ENCODE peak calls at places on chromosomes 1 and 21, in four cellular contexts. H, P, C and J are unnamed samples.

GRCh38 chr1:169676001-169676400 is 35.4 kb downstream of the SELL start:
- DNase-seq in H (no peak), P (no peak), C (no peak), J (no peak)

GRCh38 chr1:46802901-46803574 is 4.2 kb downstream of the CYP4B1 start:
- DNase-seq in H (no peak), P (no peak), C (no peak), J (no peak)

GRCh38 chr1:16073490-16074104 is at the start of gene FAM131C:
- DNase-seq in H (no peak), P (peak), C (peak), J (no peak)

GRCh38 chr1:7008975-7009740 is 223.9 kb downstream of the CAMTA1 start:
- DNase-seq in H (no peak), P (no peak), C (no peak), J (no peak)

GRCh38 chr21:42384999-42385398 is 10.9 kb downstream of the TMPRSS3 start:
- DNase-seq in H (no peak), P (no peak), C (no peak), J (no peak)

GRCh38 chr1:12148160-12148957 is 18.4 kb upstream of the TNFRSF1B start:
- DNase-seq in H (no peak), P (no peak), C (no peak), J (peak)

GRCh38 chr1:231634302-231635013 is 7.9 kb downstream of the DISC1 start:
- DNase-seq in H (no peak), P (no peak), C (no peak), J (no peak)

GRCh38 chr1:228459091-228459993 is 27.8 kb upstream of the RNF187 start:
- DNase-seq in H (no peak), P (peak), C (peak), J (peak)

GRCh38 chr1:186798960-186799688 is 29.6 kb upstream of the PLA2G4A start:
- DNase-seq in H (no peak), P (no peak), C (no peak), J (no peak)

GRCh38 chr1:200038645-200038986 is 11.1 kb downstream of the NR5A2 start:
- DNase-seq in H (no peak), P (no peak), C (peak), J (no peak)

GRCh38 chr1:111274653-111275052 is 16.0 kb upstream of the CHIA start:
- DNase-seq in H (no peak), P (no peak), C (no peak), J (no peak)

GRCh38 chr1:161164901-161165620 is 1.2 kb upstream of the PPOX start:
- DNase-seq in H (no peak), P (no peak), C (no peak), J (no peak)

GRCh38 chr1:151905070-151905442 is 4.3 kb downstream of the THEM4 start:
- DNase-seq in H (no peak), P (peak), C (no peak), J (no peak)

GRCh38 chr1:55827350-55827749 is 612.2 kb upstream of the USP24 start:
- DNase-seq in H (no peak), P (no peak), C (no peak), J (peak)

GRCh38 chr1:241482761-241483250 is 36.7 kb downstream of the FH start:
- DNase-seq in H (no peak), P (no peak), C (no peak), J (no peak)

GRCh38 chr1:165943198-165943597 is 115.8 kb downstream of the UCK2 start:
- DNase-seq in H (no peak), P (no peak), C (no peak), J (no peak)

GRCh38 chr1:224300346-224300745 is 29.6 kb downstream of the NVL start:
- DNase-seq in H (no peak), P (no peak), C (no peak), J (no peak)

GRCh38 chr1:154265586-154265985 is 6.8 kb upstream of the HAX1 start:
- DNase-seq in H (no peak), P (no peak), C (no peak), J (no peak)

GRCh38 chr21:16587671-16588379 is 858.0 kb downstream of the USP25 start:
- DNase-seq in H (no peak), P (no peak), C (no peak), J (no peak)

GRCh38 chr21:16055012-16055411 is 325.2 kb downstream of the USP25 start:
- DNase-seq in H (no peak), P (no peak), C (no peak), J (no peak)

GRCh38 chr1:55893155-55893554 is 678.0 kb upstream of the USP24 start:
- DNase-seq in H (no peak), P (no peak), C (no peak), J (peak)

GRCh38 chr1:165376041-165376810 is 19.7 kb upstream of the LMX1A start:
- DNase-seq in H (no peak), P (peak), C (peak), J (no peak)

GRCh38 chr21:45950740-45951515 is 30.6 kb upstream of the COL6A1 start:
- DNase-seq in H (no peak), P (no peak), C (no peak), J (no peak)

GRCh38 chr1:215547009-215547408 is 20.1 kb upstream of the KCTD3 start:
- DNase-seq in H (no peak), P (no peak), C (no peak), J (no peak)

GRCh38 chr1:40394456-40395172 is 21.1 kb downstream of the SMAP2 start:
- DNase-seq in H (no peak), P (no peak), C (no peak), J (no peak)
- TF ChIP-seq CREM in H (peak), P (peak), C (no peak), J (no peak)

GRCh38 chr1:8363186-8363585 is 45.3 kb downstream of the SLC45A1 start:
- DNase-seq in H (no peak), P (no peak), C (no peak), J (no peak)

GRCh38 chr1:8362701-8363101 is 44.8 kb downstream of the SLC45A1 start:
- DNase-seq in H (no peak), P (no peak), C (no peak), J (no peak)

GRCh38 chr1:8363764-8364301 is 45.9 kb downstream of the SLC45A1 start:
- DNase-seq in H (no peak), P (no peak), C (no peak), J (no peak)

GRCh38 chr1:8365661-8366362 is 47.9 kb downstream of the SLC45A1 start:
- DNase-seq in H (no peak), P (no peak), C (no peak), J (no peak)

DNA sequence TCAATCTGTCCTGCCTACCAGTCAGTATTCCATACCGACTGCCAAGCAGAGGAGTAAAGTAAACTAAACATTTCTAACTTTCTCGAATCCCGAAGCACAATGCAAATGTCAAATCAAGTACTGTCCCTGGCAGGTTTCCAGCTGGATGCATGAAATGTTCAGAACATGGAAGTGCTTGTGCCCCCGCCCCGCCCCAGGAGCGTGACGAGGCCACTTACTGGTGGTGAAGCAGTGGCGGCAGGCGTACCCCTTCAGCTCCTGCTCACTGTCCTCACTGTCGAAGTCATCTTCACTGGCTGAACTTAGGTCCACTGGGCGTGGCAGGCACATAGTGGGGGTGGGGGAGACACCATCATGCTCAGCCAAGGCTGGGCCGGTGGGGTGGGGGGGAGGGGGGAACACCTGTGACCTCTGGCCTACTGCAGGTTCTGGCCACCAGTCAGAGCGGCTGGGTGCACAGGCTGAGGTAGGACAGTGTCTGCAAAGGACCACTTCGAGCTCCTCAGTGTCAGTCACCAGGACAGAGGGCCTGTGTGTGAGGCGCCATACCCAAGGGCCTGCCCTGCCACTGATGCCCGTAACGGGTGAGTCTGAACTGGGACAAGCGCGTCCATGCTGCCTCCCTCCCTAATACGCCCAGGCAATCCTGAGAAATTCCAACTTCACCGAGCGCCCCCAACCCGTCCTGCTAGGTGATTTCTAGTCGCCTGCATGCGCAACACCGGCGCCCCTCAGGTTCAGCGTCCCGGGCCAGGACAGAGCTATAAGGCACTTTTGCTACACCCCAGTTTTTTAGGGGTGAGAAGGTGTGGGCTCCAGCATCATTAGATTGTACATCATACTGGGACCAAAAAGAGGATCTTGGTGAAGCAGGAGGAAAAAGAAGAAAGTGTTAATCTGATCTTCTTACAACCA is 46.9 kb downstream of the SLC45A1 start:
- DNase-seq in H (no peak), P (no peak), C (no peak), J (no peak)
- TF ChIP-seq CREM in H (no peak), P (no peak), C (no peak), J (no peak)

GRCh38 chr1:172394811-172395210 is 25.7 kb upstream of the C1orf105 start:
- DNase-seq in H (no peak), P (no peak), C (no peak), J (no peak)

GRCh38 chr1:172391972-172392371 is 28.5 kb upstream of the C1orf105 start:
- DNase-seq in H (no peak), P (no peak), C (no peak), J (no peak)

GRCh38 chr1:172397221-172397620 is 23.3 kb upstream of the C1orf105 start:
- DNase-seq in H (no peak), P (no peak), C (no peak), J (no peak)

GRCh38 chr1:172393354-172393753 is 27.1 kb upstream of the C1orf105 start:
- DNase-seq in H (no peak), P (no peak), C (no peak), J (no peak)

DNA sequence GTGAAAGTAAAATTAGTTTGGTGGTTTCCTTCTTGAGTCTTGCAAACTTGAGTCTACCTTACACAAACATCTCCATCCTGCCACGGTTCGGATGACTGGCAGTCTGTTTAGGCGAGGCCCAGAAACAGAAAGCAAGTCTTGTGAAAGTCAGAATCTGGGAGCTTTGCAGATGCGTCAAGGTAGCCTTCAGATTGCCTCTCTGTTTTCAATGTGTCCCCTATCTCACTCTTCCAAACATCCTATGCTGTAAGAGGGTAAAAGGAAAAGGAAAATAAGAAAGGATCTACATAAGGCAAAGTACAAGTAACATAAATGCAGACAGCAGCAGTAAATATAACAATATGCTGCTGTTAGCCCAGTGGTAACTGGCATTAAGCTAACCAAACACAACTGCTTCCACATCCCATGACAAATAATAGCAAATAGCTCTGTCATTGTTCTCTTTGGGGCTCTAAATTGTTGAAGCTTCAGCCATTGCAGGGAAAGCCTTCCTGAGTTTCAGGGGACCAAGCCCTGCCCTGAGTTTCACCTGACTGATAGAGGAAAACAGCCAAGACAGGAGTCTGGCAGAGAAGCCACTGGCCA is 26.2 kb upstream of the C1orf105 start:
- DNase-seq in H (peak), P (no peak), C (no peak), J (peak)
- TF ChIP-seq CREM in H (no peak), P (no peak), C (no peak), J (no peak)

DNA sequence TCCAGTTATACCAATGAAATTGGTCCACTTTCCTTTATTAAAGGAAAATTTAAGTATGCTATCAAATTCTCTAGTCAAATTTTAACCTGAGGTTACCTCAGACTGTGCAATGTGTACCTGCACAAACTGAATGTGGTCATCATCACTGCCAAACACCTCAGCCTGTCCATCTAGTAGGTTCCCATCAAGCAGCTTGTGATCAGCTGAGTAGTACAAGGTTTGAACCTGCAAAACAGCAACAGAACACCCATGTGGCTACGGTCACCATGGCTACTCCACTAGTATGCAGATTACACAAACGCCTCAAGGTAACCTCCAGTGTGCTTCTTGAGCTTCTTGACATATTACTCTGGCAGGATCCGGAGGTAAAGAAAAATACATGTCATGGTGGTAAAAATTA is 11.6 kb downstream of the IVNS1ABP start:
- DNase-seq in H (no peak), P (no peak), C (no peak), J (no peak)
- TF ChIP-seq CREM in H (no peak), P (no peak), C (no peak), J (no peak)

DNA sequence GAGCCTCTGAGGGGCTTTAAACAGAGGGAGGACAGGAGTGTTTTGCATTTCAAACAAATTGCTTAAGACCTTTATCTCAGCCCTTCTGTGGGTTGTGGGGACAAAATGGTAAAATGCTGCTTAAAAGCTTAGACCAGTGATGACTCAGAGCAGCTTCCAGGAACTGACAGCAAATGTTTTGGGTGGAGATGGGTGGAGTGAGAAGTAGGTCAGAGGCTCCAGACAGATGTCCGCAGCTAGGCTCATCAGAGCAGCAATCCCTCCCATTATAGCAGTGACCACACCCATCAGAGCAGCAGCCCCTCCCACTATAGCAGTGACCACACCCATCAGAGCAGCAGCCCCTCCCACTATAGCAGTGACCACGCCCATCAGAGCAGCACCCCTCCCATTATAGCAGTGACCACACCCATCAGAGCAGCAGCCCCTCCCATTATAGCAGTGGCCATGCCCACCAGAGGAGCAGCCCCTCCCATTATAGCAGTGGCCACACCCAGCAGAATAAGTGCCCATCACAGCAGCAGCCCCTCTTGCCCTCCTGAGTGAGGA is 532.2 kb downstream of the MATN1 start:
- DNase-seq in H (no peak), P (peak), C (no peak), J (no peak)
- TF ChIP-seq CREM in H (no peak), P (no peak), C (no peak), J (no peak)